ENCODE peak calls at places on chromosomes 16 and 17, in five cellular contexts. T is left lung, A is upper lobe of left lung, Q is lower lobe of right lung, B is K562. H is an unnamed sample.

GRCh38 chr17:13735444-13735843 is 133.7 kb upstream of the HS3ST3A1 start:
- ATAC-seq in Q (no peak), B (no peak), A (no peak), T (no peak), H (no peak)

GRCh38 chr16:23835390-23836077 is at the start of gene PRKCB:
- ATAC-seq in A (peak; percentile 81), Q (peak; percentile 95), T (peak; percentile 95), B (peak; percentile 89), H (peak; percentile 93)

GRCh38 chr17:56213031-56213430 is 59.8 kb downstream of the ANKFN1 start:
- ATAC-seq in T (no peak), Q (no peak), A (no peak), B (no peak), H (no peak)

GRCh38 chr17:21524211-21524591 is 148.0 kb downstream of the KCNJ12 start:
- ATAC-seq in B (peak; percentile 91), A (no peak), Q (no peak), T (no peak), H (no peak)

GRCh38 chr17:75350706-75351105 is 54.8 kb downstream of the GRB2 start:
- ATAC-seq in T (no peak), B (no peak), Q (no peak), A (no peak), H (no peak)

GRCh38 chr17:8005951-8006730 is 3.7 kb downstream of the GUCY2D start:
- ATAC-seq in B (peak; percentile 92), Q (no peak), A (no peak), T (no peak), H (no peak)

GRCh38 chr16:3188675-3188924 is 596 bp downstream of the OR1F1 start:
- ATAC-seq in T (no peak), B (no peak), A (no peak), Q (no peak), H (no peak)

GRCh38 chr16:58649707-58650106 is 20.1 kb upstream of the CNOT1 start:
- ATAC-seq in Q (no peak), B (no peak), A (no peak), T (no peak), H (no peak)

GRCh38 chr17:49438885-49439284 is 24.2 kb upstream of the PHB1 start:
- ATAC-seq in Q (no peak), A (no peak), T (no peak), B (no peak), H (no peak)

GRCh38 chr17:59651346-59651745 is 31.7 kb downstream of the CLTC start:
- ATAC-seq in A (no peak), T (no peak), B (no peak), Q (no peak), H (no peak)

GRCh38 chr17:35073183-35073790 is 9.8 kb upstream of the RFFL start:
- ATAC-seq in A (no peak), Q (no peak), T (no peak), B (no peak), H (no peak)

GRCh38 chr17:77332981-77333685 is 192.4 kb downstream of the SEC14L1 start:
- ATAC-seq in T (no peak), B (peak; percentile 43), Q (no peak), A (no peak), H (no peak)

GRCh38 chr16:21626659-21627277 is 25.6 kb downstream of the IGSF6 start:
- ATAC-seq in A (peak; percentile 67), B (no peak), Q (peak; percentile 67), T (peak; percentile 49), H (no peak)

GRCh38 chr17:27994586-27994985 is 47.9 kb upstream of the NLK start:
- ATAC-seq in A (no peak), B (no peak), T (no peak), Q (no peak), H (no peak)

GRCh38 chr16:63323722-63324121 is 1287.5 kb upstream of the CDH8 start:
- ATAC-seq in B (no peak), T (no peak), A (no peak), Q (no peak), H (no peak)

GRCh38 chr16:81446318-81447275 is 2.0 kb downstream of the CMIP start:
- ATAC-seq in T (peak; percentile 10), Q (peak; percentile 14), A (no peak), B (no peak), H (no peak)

GRCh38 chr17:44438634-44439033 is 49.2 kb upstream of the ITGA2B start:
- ATAC-seq in T (peak; percentile 68), A (peak; percentile 30), Q (peak; percentile 74), B (peak; percentile 57), H (no peak)

GRCh38 chr17:48016112-48016511 is 21.5 kb downstream of the COPZ2 start:
- ATAC-seq in B (no peak), A (no peak), T (no peak), Q (no peak), H (no peak)

GRCh38 chr16:77715145-77715544 is 7.2 kb upstream of the NUDT7 start:
- ATAC-seq in A (no peak), T (no peak), Q (no peak), B (no peak), H (no peak)

GRCh38 chr16:66894055-66894454 is 13.7 kb downstream of the PDP2 start:
- ATAC-seq in A (no peak), Q (no peak), T (no peak), B (no peak), H (no peak)

GRCh38 chr16:1510941-1511351 is 17.8 kb downstream of the TELO2 start:
- ATAC-seq in A (no peak), T (no peak), B (peak; percentile 24), Q (no peak), H (no peak)

GRCh38 chr17:6713130-6713917 is at the start of gene SLC13A5:
- ATAC-seq in B (peak; percentile 91), Q (peak; percentile 58), T (peak; percentile 52), A (peak; percentile 23), H (no peak)

GRCh38 chr17:67759355-67760171 is 41.8 kb downstream of the NOL11 start:
- ATAC-seq in A (peak; percentile 19), Q (peak; percentile 53), T (peak; percentile 36), B (peak; percentile 81), H (peak; percentile 87)

GRCh38 chr17:8832711-8833352 is 33.7 kb upstream of the MFSD6L start:
- ATAC-seq in T (peak; percentile 31), Q (peak; percentile 33), B (peak; percentile 91), A (no peak), H (no peak)

GRCh38 chr17:30554839-30555751 is 77.9 kb downstream of the GOSR1 start:
- ATAC-seq in B (peak; percentile 79), Q (no peak), A (no peak), T (peak; percentile 47), H (no peak)

GRCh38 chr16:89821438-89822187 is 5.2 kb upstream of the FANCA start:
- ATAC-seq in A (no peak), Q (no peak), B (no peak), T (no peak), H (no peak)

GRCh38 chr17:67413399-67413798 is 36.3 kb downstream of the PITPNC1 start:
- ATAC-seq in Q (no peak), T (no peak), A (no peak), B (no peak), H (no peak)

GRCh38 chr17:37024181-37024637 is 75.5 kb downstream of the AATF start:
- ATAC-seq in A (no peak), Q (peak; percentile 38), B (no peak), T (no peak), H (no peak)

GRCh38 chr17:50458290-50458689 is 10.4 kb downstream of the CHAD start:
- ATAC-seq in Q (no peak), B (no peak), A (no peak), T (no peak), H (no peak)

GRCh38 chr17:18140648-18141047 is 32.1 kb downstream of the MYO15A start:
- ATAC-seq in B (no peak), A (no peak), T (no peak), Q (no peak), H (no peak)

GRCh38 chr17:80752369-80752705 is 207.7 kb downstream of the RPTOR start:
- ATAC-seq in T (no peak), Q (no peak), B (no peak), A (no peak), H (peak; percentile 34)

GRCh38 chr16:55868137-55868536 is 7.0 kb downstream of the CES5A start:
- ATAC-seq in B (no peak), A (no peak), T (no peak), Q (no peak), H (no peak)

GRCh38 chr17:35169964-35170363 is 22.3 kb downstream of the UNC45B start:
- ATAC-seq in A (peak; percentile 8), T (no peak), B (no peak), Q (peak; percentile 6), H (no peak)

GRCh38 chr17:31459716-31460115 is 68.2 kb downstream of the RAB11FIP4 start:
- ATAC-seq in T (no peak), A (no peak), Q (no peak), B (no peak), H (no peak)

GRCh38 chr17:75515229-75515522 is 161 bp downstream of the CASKIN2 start:
- ATAC-seq in A (no peak), B (peak; percentile 10), T (no peak), Q (no peak), H (no peak)

GRCh38 chr16:48210747-48211146 is 33.4 kb upstream of the LONP2 start:
- ATAC-seq in B (no peak), Q (no peak), T (no peak), A (no peak), H (no peak)

GRCh38 chr16:86442703-86443102 is 67.6 kb upstream of the FOXF1 start:
- ATAC-seq in A (no peak), Q (no peak), T (no peak), B (no peak), H (peak; percentile 72)
- TF ChIP-seq CTCF in A (no peak), Q (no peak), T (no peak), B (no peak), H (no peak)

DNA sequence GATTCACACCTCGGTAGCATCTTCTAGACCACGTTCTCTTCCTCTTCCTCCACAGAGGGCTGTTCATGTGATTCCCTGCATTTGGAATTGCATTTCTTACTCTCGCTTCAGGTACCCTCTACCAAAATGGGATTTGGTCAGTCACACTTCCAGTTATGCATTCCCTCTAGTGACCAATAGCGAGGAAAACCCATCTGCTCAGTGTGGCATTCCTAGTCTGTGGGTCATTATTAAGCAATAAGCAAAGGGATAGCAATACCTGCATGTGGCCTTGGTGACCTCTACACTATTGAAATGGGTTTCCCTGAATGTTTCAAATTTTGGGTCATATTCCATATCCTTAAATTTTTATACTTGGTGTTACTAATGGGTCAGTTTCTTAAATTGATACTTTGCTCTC is 401 bp upstream of the KRTAP4-5 start:
- ATAC-seq in T (no peak), A (no peak), Q (no peak), B (no peak), H (no peak)
- TF ChIP-seq CTCF in T (no peak), A (no peak), Q (no peak), B (no peak), H (no peak)

DNA sequence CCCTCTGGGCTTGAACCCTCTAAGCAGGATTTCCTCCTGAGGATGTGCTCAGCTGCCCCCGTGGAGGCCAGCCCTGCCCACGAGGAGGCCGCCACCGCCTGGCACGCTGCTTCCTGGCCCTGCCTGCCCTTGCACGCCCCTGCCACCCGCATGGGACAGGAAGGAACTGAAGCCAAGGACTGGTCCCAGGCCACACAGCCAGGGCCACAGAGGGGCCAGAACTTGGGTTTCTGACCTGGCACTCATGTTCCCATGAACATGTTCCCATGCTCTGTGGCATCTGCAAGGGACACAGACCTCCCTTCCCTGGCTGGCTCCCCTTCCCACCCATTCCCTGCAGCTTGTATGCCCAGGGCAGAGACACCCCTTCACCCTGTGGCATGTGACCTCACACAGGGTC is 24.1 kb upstream of the MTSS2 start:
- ATAC-seq in B (no peak), Q (no peak), A (no peak), T (no peak), H (no peak)
- TF ChIP-seq CTCF in B (no peak), Q (no peak), A (no peak), T (no peak), H (no peak)

GRCh38 chr17:39576187-39576586 is 31.5 kb downstream of the NEUROD2 start:
- ATAC-seq in T (no peak), Q (no peak), B (peak; percentile 41), A (no peak), H (no peak)
- TF ChIP-seq CTCF in T (peak; percentile 37), Q (peak; percentile 32), B (peak; percentile 38), A (no peak), H (no peak)

H was measured in gastroesophageal sphincter.